ENCODE peak calls at places on chromosomes 7 and 10, in nine cellular contexts. V is effector memory CD8-positive, alpha-beta T cell; T is T-helper 1 cell; B is erythroblast; W is colonic mucosa; H is adipocyte; S is HFFc6; R is ELF-1; Q is stimulated activated naive B cell treated with anti-CD40 and anti-IgM and Interleukin-4, amounts not matched to agents 10 μg/mL and 1 μg/mL and 100 μg/mL, for 72 hours. M is an unnamed sample.

GRCh38 chr7:14432936-14433335 is 443.5 kb upstream of the ETV1 start:
- DNase-seq in V (no peak), R (peak), Q (no peak), W (no peak), T (no peak), S (no peak), H (no peak), B (no peak), M (no peak)

GRCh38 chr7:70154521-70155180 is 556.4 kb downstream of the AUTS2 start:
- DNase-seq in H (no peak), R (no peak), T (no peak), S (no peak), W (no peak), Q (no peak), V (no peak), B (no peak), M (no peak)

GRCh38 chr10:43137701-43137970 is 609 bp upstream of the CSGALNACT2 start:
- DNase-seq in H (peak), B (peak), R (peak), Q (no peak), T (no peak), S (peak), V (no peak), W (peak), M (peak)

GRCh38 chr7:141872931-141873330 is 31.6 kb upstream of the PRSS37 start:
- DNase-seq in T (no peak), H (no peak), W (no peak), Q (no peak), R (no peak), V (no peak), B (no peak), S (no peak), M (no peak)

GRCh38 chr7:47574473-47575328 is 7.2 kb downstream of the TNS3 start:
- DNase-seq in V (no peak), Q (peak), R (no peak), B (no peak), H (no peak), T (no peak), W (peak), S (peak), M (no peak)

GRCh38 chr10:70693619-70694286 is 21.4 kb downstream of the ADAMTS14 start:
- DNase-seq in S (peak), T (no peak), Q (no peak), W (no peak), R (no peak), H (peak), B (no peak), V (no peak), M (peak)

GRCh38 chr7:121620953-121621606 is 225.0 kb upstream of the FAM3C start:
- DNase-seq in B (no peak), W (no peak), T (no peak), Q (no peak), R (no peak), H (no peak), S (no peak), V (no peak), M (no peak)

GRCh38 chr10:99828464-99828863 is 46.0 kb downstream of the ABCC2 start:
- DNase-seq in W (no peak), V (no peak), T (no peak), R (no peak), H (no peak), S (no peak), Q (no peak), B (no peak), M (no peak)

GRCh38 chr10:69904533-69904932 is 102.8 kb downstream of the COL13A1 start:
- DNase-seq in V (no peak), W (no peak), Q (no peak), R (no peak), T (no peak), S (no peak), B (no peak), H (no peak), M (no peak)

GRCh38 chr10:8350250-8350967 is 295.9 kb downstream of the GATA3 start:
- DNase-seq in W (no peak), R (no peak), S (no peak), T (no peak), V (no peak), B (no peak), H (no peak), Q (no peak), M (no peak)

GRCh38 chr7:135249901-135250300 is 16.3 kb downstream of the STRA8 start:
- DNase-seq in V (no peak), B (no peak), Q (no peak), H (no peak), W (no peak), S (no peak), R (no peak), T (no peak), M (no peak)

GRCh38 chr7:51139796-51140195 is 176.8 kb downstream of the COBL start:
- DNase-seq in W (no peak), R (no peak), Q (no peak), B (no peak), H (no peak), T (no peak), S (no peak), V (no peak), M (no peak)

GRCh38 chr7:31953432-31953831 is 116.8 kb downstream of the PDE1C start:
- DNase-seq in V (no peak), S (no peak), H (no peak), T (no peak), W (no peak), R (no peak), Q (no peak), B (no peak), M (no peak)

GRCh38 chr7:154862153-154862791 is 140.7 kb downstream of the PAXIP1 start:
- DNase-seq in W (no peak), V (no peak), B (no peak), R (no peak), Q (no peak), S (no peak), T (no peak), H (no peak), M (no peak)

GRCh38 chr10:91077549-91078017 is 142.9 kb upstream of the PCGF5 start:
- DNase-seq in S (no peak), V (no peak), Q (no peak), H (peak), B (no peak), R (no peak), T (no peak), W (peak), M (no peak)

GRCh38 chr10:17003151-17003550 is 126.5 kb downstream of the CUBN start:
- DNase-seq in Q (peak), B (no peak), V (peak), S (peak), R (no peak), H (peak), W (no peak), T (peak), M (peak)

GRCh38 chr7:146655928-146656797 is 539.6 kb downstream of the CNTNAP2 start:
- DNase-seq in R (no peak), B (peak), V (no peak), Q (no peak), W (no peak), H (peak), T (no peak), S (no peak), M (no peak)

GRCh38 chr7:38206071-38206470 is 28.0 kb downstream of the STARD3NL start:
- DNase-seq in Q (no peak), R (no peak), W (no peak), H (no peak), S (no peak), B (no peak), V (no peak), T (no peak), M (no peak)

GRCh38 chr10:5259952-5260578 is 63.4 kb downstream of the AKR1C4 start:
- DNase-seq in Q (no peak), S (no peak), W (no peak), H (no peak), B (no peak), T (no peak), R (no peak), V (no peak), M (no peak)

GRCh38 chr7:4820968-4821471 is 40.8 kb downstream of the PAPOLB start:
- DNase-seq in T (no peak), W (no peak), V (no peak), Q (no peak), H (no peak), B (no peak), S (no peak), R (no peak), M (no peak)

GRCh38 chr10:5833814-5834213 is 20.6 kb upstream of the GDI2 start:
- DNase-seq in B (no peak), R (peak), S (no peak), W (no peak), V (no peak), T (no peak), H (no peak), Q (no peak), M (peak)